ENCODE peak calls at places on chromosomes 12 and 14, in seven cellular contexts. Z is stimulated activated CD8-positive, alpha-beta memory T cell treated with anti-CD3 and anti-CD28 coated beads, Interleukin-2, amount 100 ng/mL, for 48 hours; L is WERI-Rb-1; K is transverse colon; A is GM20000; B is lower leg skin; R is Peyer's patch. O is an unnamed sample.

GRCh38 chr12:125685885-125686284 is 620.6 kb downstream of the AACS start:
- DNase-seq in Z (no peak), L (no peak), K (no peak), A (no peak), B (no peak), R (no peak), O (no peak)

GRCh38 chr14:34713681-34714319 is 593 bp downstream of the CFL2 start:
- DNase-seq in Z (peak), L (no peak), K (peak), A (peak), B (peak), R (no peak), O (peak)

GRCh38 chr12:120136093-120136770 is 19.7 kb upstream of the RAB35 start:
- DNase-seq in Z (no peak), L (peak), K (no peak), A (no peak), B (no peak), R (no peak), O (no peak)

GRCh38 chr12:54364413-54364812 is at the start of gene GPR84:
- DNase-seq in Z (no peak), L (no peak), K (no peak), A (no peak), B (no peak), R (no peak), O (no peak)

GRCh38 chr12:60394680-60395079 is 798.9 kb downstream of the SLC16A7 start:
- DNase-seq in Z (no peak), L (no peak), K (no peak), A (no peak), B (no peak), R (no peak), O (no peak)

GRCh38 chr12:74598819-74599218 is 61.2 kb downstream of the ATXN7L3B start:
- DNase-seq in Z (no peak), L (no peak), K (no peak), A (no peak), B (no peak), R (no peak), O (no peak)

GRCh38 chr12:6312529-6313325 is 2.2 kb downstream of the PLEKHG6 start:
- DNase-seq in Z (no peak), L (no peak), K (peak), A (peak), B (peak), R (peak), O (peak)

GRCh38 chr12:131164096-131164872 is 210.6 kb downstream of the ADGRD1 start:
- DNase-seq in Z (no peak), L (no peak), K (no peak), A (no peak), B (no peak), R (no peak), O (no peak)

GRCh38 chr12:99195474-99195873 is 452.1 kb upstream of the GARIN6 start:
- DNase-seq in Z (no peak), L (no peak), K (no peak), A (no peak), B (no peak), R (no peak), O (no peak)

GRCh38 chr14:76908834-76909233 is 82.6 kb downstream of the LRRC74A start:
- DNase-seq in Z (no peak), L (no peak), K (peak), A (peak), B (no peak), R (no peak), O (peak)

GRCh38 chr14:77302926-77303325 is 17.8 kb downstream of the POMT2 start:
- DNase-seq in Z (peak), L (no peak), K (no peak), A (no peak), B (no peak), R (no peak), O (no peak)

GRCh38 chr14:24843494-24843893 is 206.5 kb downstream of the STXBP6 start:
- DNase-seq in Z (no peak), L (no peak), K (no peak), A (peak), B (no peak), R (no peak), O (no peak)

GRCh38 chr14:71739273-71739990 is 192.8 kb upstream of the RGS6 start:
- DNase-seq in Z (no peak), L (no peak), K (peak), A (no peak), B (no peak), R (no peak), O (peak)

GRCh38 chr14:53022593-53022992 is 71.7 kb upstream of the FERMT2 start:
- DNase-seq in Z (no peak), L (no peak), K (no peak), A (no peak), B (no peak), R (no peak), O (no peak)

GRCh38 chr12:86712425-86712843 is 456.2 kb upstream of the MGAT4C start:
- DNase-seq in Z (no peak), L (no peak), K (no peak), A (no peak), B (no peak), R (no peak), O (no peak)

GRCh38 chr12:106248177-106248848 is 493 bp upstream of the CKAP4 start:
- DNase-seq in Z (no peak), L (peak), K (peak), A (peak), B (peak), R (peak), O (peak)

GRCh38 chr14:96380735-96381134 is 11.2 kb upstream of the AK7 start:
- DNase-seq in Z (no peak), L (no peak), K (no peak), A (no peak), B (no peak), R (no peak), O (no peak)

GRCh38 chr14:91303091-91303923 is 58.8 kb upstream of the GPR68 start:
- DNase-seq in Z (peak), L (peak), K (no peak), A (peak), B (no peak), R (no peak), O (no peak)

GRCh38 chr12:121443911-121444841 is 44.3 kb downstream of the RNF34 start:
- DNase-seq in Z (no peak), L (no peak), K (peak), A (no peak), B (no peak), R (peak), O (no peak)

GRCh38 chr14:102159841-102160240 is 20.1 kb downstream of the WDR20 start:
- DNase-seq in Z (no peak), L (no peak), K (no peak), A (no peak), B (no peak), R (no peak), O (no peak)

GRCh38 chr12:111446044-111446581 is 40.4 kb downstream of the SH2B3 start:
- DNase-seq in Z (no peak), L (peak), K (peak), A (no peak), B (no peak), R (peak), O (no peak)

GRCh38 chr14:35435177-35435576 is 30.6 kb upstream of the NFKBIA start:
- DNase-seq in Z (no peak), L (no peak), K (no peak), A (no peak), B (no peak), R (no peak), O (no peak)

O was measured in mucosa of gallbladder.